ENCODE peak calls at places on chromosome 1, in six cellular contexts. Q is stimulated activated naive CD8-positive, alpha-beta T cell treated with anti-CD3 and anti-CD28 coated beads, Interleukin-15, Interleukin-2, amounts not matched to agents 100 U/mL and 50 U/mL, for 24 hours; R is ovary; K is dorsolateral prefrontal cortex; I is CD8-positive, alpha-beta memory T cell; U is HS-5. A is an unnamed sample.

GRCh38 chr1:26991310-26992116 is 2.0 kb upstream of the TRNP1 start:
- DNase-seq in K (peak; percentile 22), U (no peak), I (no peak), R (no peak), Q (peak; percentile 13), A (no peak)

GRCh38 chr1:215568287-215568692 is 1.2 kb downstream of the KCTD3 start:
- DNase-seq in U (peak; percentile 49), Q (no peak), I (no peak), K (peak; percentile 39), R (peak; percentile 49), A (no peak)

GRCh38 chr1:153374077-153374476 is 1.3 kb downstream of the S100A12 start:
- DNase-seq in U (no peak), I (no peak), K (no peak), R (no peak), Q (no peak), A (no peak)

GRCh38 chr1:101081496-101082282 is 56.1 kb upstream of the DPH5 start:
- DNase-seq in I (no peak), K (no peak), U (no peak), Q (peak; percentile 63), R (no peak), A (peak; percentile 78)

GRCh38 chr1:57206038-57206437 is 217.8 kb downstream of the DAB1 start:
- DNase-seq in K (no peak), R (no peak), I (no peak), U (no peak), Q (no peak), A (no peak)

GRCh38 chr1:29876902-29877301 is 640.6 kb downstream of the PTPRU start:
- DNase-seq in Q (no peak), K (no peak), I (no peak), R (no peak), U (no peak), A (no peak)

GRCh38 chr1:2229921-2230700 is 2.0 kb downstream of the SKI start:
- DNase-seq in K (no peak), Q (no peak), I (no peak), U (no peak), R (peak; percentile 72), A (no peak)

GRCh38 chr1:171902527-171902926 is 61.2 kb downstream of the DNM3 start:
- DNase-seq in Q (no peak), K (no peak), I (no peak), R (no peak), U (no peak), A (no peak)

GRCh38 chr1:201737350-201738060 is 91.5 kb upstream of the IPO9 start:
- DNase-seq in U (no peak), R (no peak), Q (no peak), I (no peak), K (peak; percentile 87), A (no peak)

GRCh38 chr1:54866801-54867716 is 19.9 kb downstream of the DHCR24 start:
- DNase-seq in U (no peak), R (no peak), K (peak; percentile 7), Q (no peak), I (no peak), A (no peak)

GRCh38 chr1:27572019-27572678 is 31.8 kb downstream of the AHDC1 start:
- DNase-seq in U (no peak), Q (no peak), R (no peak), K (no peak), I (no peak), A (no peak)

GRCh38 chr1:66563094-66563800 is 29.3 kb downstream of the SGIP1 start:
- DNase-seq in U (peak; percentile 87), R (no peak), I (no peak), Q (no peak), K (no peak), A (no peak)

GRCh38 chr1:78437941-78438340 is 52.8 kb upstream of the PTGFR start:
- DNase-seq in K (no peak), R (no peak), I (no peak), Q (no peak), U (no peak), A (no peak)

GRCh38 chr1:192477630-192478029 is 97.9 kb upstream of the RGS1 start:
- DNase-seq in R (no peak), I (no peak), U (no peak), K (no peak), Q (no peak), A (no peak)

GRCh38 chr1:217673387-217673786 is 42.2 kb downstream of the SPATA17 start:
- DNase-seq in K (no peak), U (no peak), R (no peak), I (no peak), Q (no peak), A (no peak)

GRCh38 chr1:81558291-81559076 is 242.2 kb upstream of the ADGRL2 start:
- DNase-seq in I (no peak), U (no peak), Q (no peak), R (no peak), K (no peak), A (no peak)

GRCh38 chr1:179923044-179923443 is 31.6 kb upstream of the CEP350 start:
- DNase-seq in I (no peak), Q (no peak), U (no peak), R (no peak), K (no peak), A (no peak)

GRCh38 chr1:151596166-151596933 is 15.5 kb upstream of the SNX27 start:
- DNase-seq in Q (no peak), U (no peak), K (no peak), I (no peak), R (no peak), A (no peak)

A was measured in activated CD8-positive, alpha-beta T cell treated with anti-CD3 and anti-CD28 coated beads, Interleukin-2, amount 10 ng/mL, durations not matched to agents 7 days and 5 days.